ENCODE peak calls at places on chromosomes 6 and 20, in eight cellular contexts. F, L, K, J, C, H, B and D are unnamed samples.

GRCh38 chr6:137722749-137723272 is 144.2 kb upstream of the TNFAIP3 start:
- DNase-seq in F (no peak), L (no peak), K (no peak), J (no peak), C (no peak), H (no peak), B (no peak), D (no peak)

GRCh38 chr6:87287251-87287650 is 35.1 kb upstream of the SMIM8 start:
- DNase-seq in F (no peak), L (no peak), K (no peak), J (peak), C (no peak), H (no peak), B (no peak), D (no peak)

GRCh38 chr6:20916081-20916480 is 381.8 kb downstream of the CDKAL1 start:
- DNase-seq in F (no peak), L (no peak), K (no peak), J (no peak), C (no peak), H (no peak), B (no peak), D (no peak)

GRCh38 chr6:32113386-32114352 is 4.5 kb upstream of the TNXB start:
- DNase-seq in F (peak), L (peak), K (no peak), J (peak), C (peak), H (peak), B (no peak), D (peak)

GRCh38 chr6:5151955-5152401 is 66.8 kb downstream of the PPP1R3G start:
- DNase-seq in F (no peak), L (no peak), K (no peak), J (no peak), C (peak), H (no peak), B (no peak), D (no peak)

GRCh38 chr20:62143976-62144825 is 632 bp downstream of the SS18L1 start:
- DNase-seq in F (peak), L (peak), K (peak), J (peak), C (peak), H (peak), B (peak), D (no peak)

GRCh38 chr6:137724018-137724403 is 143.0 kb upstream of the TNFAIP3 start:
- DNase-seq in F (no peak), L (no peak), K (no peak), J (no peak), C (peak), H (peak), B (no peak), D (no peak)

GRCh38 chr6:103570431-103570830 is 1289.3 kb downstream of the HACE1 start:
- DNase-seq in F (no peak), L (no peak), K (no peak), J (no peak), C (no peak), H (no peak), B (no peak), D (no peak)

GRCh38 chr6:17719323-17720041 is 12.8 kb upstream of the NUP153 start:
- DNase-seq in F (no peak), L (no peak), K (no peak), J (no peak), C (no peak), H (no peak), B (no peak), D (no peak)

GRCh38 chr20:11047559-11047958 is 373.8 kb upstream of the JAG1 start:
- DNase-seq in F (no peak), L (no peak), K (no peak), J (no peak), C (no peak), H (no peak), B (no peak), D (no peak)

GRCh38 chr6:44022296-44022661 is 105.0 kb downstream of the MRPL14 start:
- DNase-seq in F (peak), L (no peak), K (no peak), J (no peak), C (no peak), H (no peak), B (no peak), D (no peak)

GRCh38 chr20:63580796-63581461 is 6.9 kb upstream of the HELZ2 start:
- DNase-seq in F (peak), L (peak), K (peak), J (peak), C (peak), H (peak), B (peak), D (no peak)

GRCh38 chr6:139965393-139965792 is 590.9 kb upstream of the CITED2 start:
- DNase-seq in F (no peak), L (no peak), K (no peak), J (peak), C (no peak), H (no peak), B (no peak), D (no peak)

GRCh38 chr6:153231048-153231635 is 100.1 kb upstream of the RGS17 start:
- DNase-seq in F (no peak), L (peak), K (peak), J (peak), C (peak), H (peak), B (no peak), D (no peak)

GRCh38 chr6:166572370-166573261 is 13.9 kb downstream of the RAMACL start:
- DNase-seq in F (no peak), L (peak), K (peak), J (peak), C (no peak), H (no peak), B (no peak), D (peak)

GRCh38 chr20:12570371-12570770 is 438.4 kb upstream of the SPTLC3 start:
- DNase-seq in F (no peak), L (no peak), K (peak), J (peak), C (peak), H (no peak), B (no peak), D (no peak)

GRCh38 chr20:63252157-63252780 is 2.0 kb downstream of the NKAIN4 start:
- DNase-seq in F (no peak), L (no peak), K (no peak), J (no peak), C (no peak), H (no peak), B (no peak), D (no peak)

GRCh38 chr20:53921443-53921973 is 148.9 kb downstream of the BCAS1 start:
- DNase-seq in F (no peak), L (no peak), K (no peak), J (no peak), C (no peak), H (no peak), B (no peak), D (peak)

GRCh38 chr6:152110878-152111820 is 303.7 kb downstream of the ESR1 start:
- DNase-seq in F (no peak), L (peak), K (no peak), J (no peak), C (no peak), H (peak), B (no peak), D (no peak)

GRCh38 chr6:17419189-17419575 is 25.8 kb downstream of the CAP2 start:
- DNase-seq in F (no peak), L (no peak), K (no peak), J (no peak), C (no peak), H (no peak), B (no peak), D (no peak)

GRCh38 chr20:454951-455350 is 7.4 kb downstream of the TBC1D20 start:
- DNase-seq in F (no peak), L (no peak), K (no peak), J (no peak), C (no peak), H (no peak), B (no peak), D (no peak)

GRCh38 chr20:40956926-40957760 is 71.5 kb upstream of the TOP1 start:
- DNase-seq in F (peak), L (no peak), K (no peak), J (no peak), C (no peak), H (no peak), B (no peak), D (no peak)

GRCh38 chr20:41264819-41265218 is 52.7 kb downstream of the ZHX3 start:
- DNase-seq in F (no peak), L (no peak), K (no peak), J (no peak), C (no peak), H (no peak), B (no peak), D (no peak)

GRCh38 chr20:37120497-37120896 is 24.7 kb upstream of the RBL1 start:
- DNase-seq in F (no peak), L (no peak), K (no peak), J (no peak), C (no peak), H (no peak), B (no peak), D (no peak)

GRCh38 chr20:44069203-44069931 is 117.6 kb downstream of the JPH2 start:
- DNase-seq in F (no peak), L (no peak), K (no peak), J (no peak), C (no peak), H (no peak), B (peak), D (peak)

GRCh38 chr6:138503881-138504680 is 4.8 kb upstream of the NHSL1 start:
- DNase-seq in F (no peak), L (no peak), K (no peak), J (no peak), C (peak), H (no peak), B (no peak), D (no peak)

GRCh38 chr6:131173680-131174079 is 38.4 kb downstream of the AKAP7 start:
- DNase-seq in F (no peak), L (no peak), K (no peak), J (peak), C (no peak), H (no peak), B (no peak), D (no peak)

GRCh38 chr6:54198134-54198533 is 86.9 kb downstream of the MLIP start:
- DNase-seq in F (no peak), L (no peak), K (no peak), J (no peak), C (no peak), H (no peak), B (no peak), D (no peak)

GRCh38 chr20:46057856-46058655 is 29.0 kb downstream of the SLC12A5 start:
- DNase-seq in F (peak), L (no peak), K (peak), J (peak), C (no peak), H (peak), B (no peak), D (peak)

GRCh38 chr20:24816431-24816830 is 132.6 kb upstream of the CST7 start:
- DNase-seq in F (no peak), L (no peak), K (no peak), J (no peak), C (no peak), H (no peak), B (no peak), D (no peak)

GRCh38 chr6:168822376-168822775 is 381.4 kb downstream of the SMOC2 start:
- DNase-seq in F (no peak), L (no peak), K (no peak), J (no peak), C (no peak), H (no peak), B (no peak), D (no peak)

GRCh38 chr6:111591901-111592461 is 13.7 kb downstream of the TRAF3IP2 start:
- DNase-seq in F (no peak), L (no peak), K (no peak), J (no peak), C (no peak), H (no peak), B (no peak), D (no peak)

GRCh38 chr6:105109955-105110650 is 69.7 kb downstream of the POPDC3 start:
- DNase-seq in F (no peak), L (no peak), K (no peak), J (no peak), C (no peak), H (no peak), B (no peak), D (no peak)

DNA sequence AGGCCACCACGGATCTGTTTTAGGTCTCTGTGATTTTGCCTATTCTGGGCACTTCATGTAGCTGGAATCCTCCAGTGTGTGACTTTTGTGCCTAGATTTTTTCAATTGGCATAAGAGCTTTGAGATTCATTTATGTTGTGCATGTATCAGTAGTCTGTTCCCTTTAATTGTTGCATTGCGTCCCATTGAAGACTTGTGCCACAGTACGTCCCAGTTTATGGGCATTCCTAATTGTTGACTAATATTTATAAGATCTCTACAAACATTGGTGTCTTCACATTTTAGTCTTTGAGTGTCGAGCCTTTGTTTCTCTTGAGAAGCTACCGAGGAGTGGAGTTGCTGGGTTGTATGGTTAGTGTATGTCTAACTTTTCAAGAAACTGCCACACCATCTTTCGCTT is 704 bp upstream of the FAM210B start:
- DNase-seq in F (no peak), L (no peak), K (no peak), J (no peak), C (peak), H (no peak), B (no peak), D (no peak)
- H3K27ac ChIP-seq in F (peak), L (no peak), K (no peak), J (no peak), C (no peak), H (no peak), B (no peak), D (no peak)

GRCh38 chr6:35014786-35015185 is 125.7 kb downstream of the ANKS1A start:
- DNase-seq in F (no peak), L (no peak), K (no peak), J (no peak), C (no peak), H (no peak), B (no peak), D (no peak)

GRCh38 chr6:35014341-35014740 is 125.3 kb downstream of the ANKS1A start:
- DNase-seq in F (no peak), L (no peak), K (no peak), J (no peak), C (no peak), H (no peak), B (no peak), D (no peak)

GRCh38 chr6:35008858-35009257 is 119.8 kb downstream of the ANKS1A start:
- DNase-seq in F (no peak), L (no peak), K (no peak), J (no peak), C (no peak), H (no peak), B (no peak), D (no peak)

GRCh38 chr6:35013701-35014100 is 124.6 kb downstream of the ANKS1A start:
- DNase-seq in F (no peak), L (no peak), K (no peak), J (no peak), C (no peak), H (no peak), B (no peak), D (no peak)

DNA sequence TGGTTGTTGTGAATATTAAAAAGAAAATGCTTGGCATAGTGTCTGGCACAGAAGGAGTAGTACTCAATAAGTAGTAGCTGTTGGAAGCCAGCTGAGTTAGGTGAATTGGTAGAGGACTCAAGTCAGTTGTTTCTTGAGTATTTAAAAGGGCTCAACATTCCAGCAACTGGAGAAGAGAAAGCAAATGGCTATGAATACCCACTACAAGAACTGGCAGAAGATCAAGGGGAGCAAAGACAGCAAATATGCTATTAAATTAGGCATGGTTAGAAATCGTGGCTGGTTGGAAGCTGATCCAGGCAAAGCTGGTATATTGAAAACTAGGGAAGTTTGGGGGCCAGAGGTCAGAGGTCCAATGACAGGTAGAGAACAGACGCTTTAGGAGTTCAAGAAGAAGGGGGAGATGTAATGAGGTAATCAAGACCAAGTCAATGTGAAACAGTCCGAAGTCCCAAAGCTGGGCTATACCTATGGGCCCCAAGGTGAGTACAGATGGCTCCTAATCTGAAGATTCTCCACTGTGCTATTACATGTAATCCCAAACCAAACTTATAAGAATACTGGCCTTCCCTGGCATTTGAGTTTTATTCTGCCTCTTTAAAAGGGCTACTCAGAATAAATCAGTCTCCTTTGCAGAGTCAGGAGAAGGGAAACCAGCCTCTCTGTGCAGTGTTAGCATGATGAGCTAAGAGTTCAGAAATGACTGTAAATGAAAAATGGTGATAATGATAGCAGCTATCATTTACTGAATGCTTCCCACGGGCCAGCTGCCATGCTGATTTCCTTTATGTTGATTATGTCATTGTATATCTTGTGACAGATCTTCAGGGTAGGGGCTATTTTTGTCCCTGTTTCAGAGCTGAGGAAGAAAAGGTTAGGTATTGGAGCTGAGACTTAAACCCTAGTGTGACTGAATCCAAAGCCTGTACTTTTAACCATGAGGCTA is 122.3 kb downstream of the ANKS1A start:
- DNase-seq in F (no peak), L (no peak), K (no peak), J (no peak), C (no peak), H (no peak), B (no peak), D (no peak)
- H3K4me3 ChIP-seq in F (no peak), L (no peak), K (no peak), J (no peak), C (no peak), H (no peak), B (no peak), D (no peak)

GRCh38 chr6:142819603-142820335 is 125.2 kb downstream of the HIVEP2 start:
- DNase-seq in F (no peak), L (no peak), K (no peak), J (no peak), C (no peak), H (no peak), B (no peak), D (no peak)
- H3K27ac ChIP-seq in F (peak), L (peak), K (no peak), J (no peak), C (no peak), H (peak), B (peak), D (peak)

GRCh38 chr6:14968056-14968643 is 277.7 kb upstream of the JARID2 start:
- DNase-seq in F (no peak), L (no peak), K (no peak), J (no peak), C (no peak), H (no peak), B (no peak), D (no peak)
- H3K4me3 ChIP-seq in F (no peak), L (no peak), K (no peak), J (no peak), C (no peak), H (no peak), B (no peak), D (no peak)

GRCh38 chr6:34248727-34249468 is at the start of gene SMIM29:
- DNase-seq in F (peak), L (peak), K (peak), J (peak), C (peak), H (peak), B (peak), D (peak)

GRCh38 chr6:34248198-34248726 is 544 bp downstream of the SMIM29 start:
- DNase-seq in F (peak), L (peak), K (no peak), J (peak), C (peak), H (peak), B (peak), D (peak)

GRCh38 chr6:34246563-34247391 is 2.0 kb downstream of the SMIM29 start:
- DNase-seq in F (peak), L (no peak), K (peak), J (peak), C (peak), H (no peak), B (peak), D (no peak)

GRCh38 chr6:34246249-34246562 is 2.6 kb downstream of the SMIM29 start:
- DNase-seq in F (no peak), L (no peak), K (no peak), J (no peak), C (no peak), H (no peak), B (no peak), D (no peak)

GRCh38 chr6:34247481-34248197 is 1.2 kb downstream of the SMIM29 start:
- DNase-seq in F (peak), L (no peak), K (no peak), J (no peak), C (no peak), H (no peak), B (no peak), D (no peak)
- H3K27ac ChIP-seq in F (peak), L (peak), K (no peak), J (no peak), C (peak), H (no peak), B (peak), D (peak)

GRCh38 chr6:169960891-169961611 is 209.6 kb downstream of the ERMARD start:
- DNase-seq in F (peak), L (no peak), K (no peak), J (no peak), C (no peak), H (no peak), B (no peak), D (peak)
- H3K4me3 ChIP-seq in F (no peak), L (no peak), K (no peak), J (no peak), C (no peak), H (no peak), B (no peak), D (no peak)

GRCh38 chr6:135424385-135424784 is 73.2 kb downstream of the AHI1 start:
- DNase-seq in F (no peak), L (no peak), K (no peak), J (no peak), C (no peak), H (no peak), B (no peak), D (no peak)
- H3K27ac ChIP-seq in F (no peak), L (no peak), K (no peak), J (no peak), C (no peak), H (no peak), B (no peak), D (no peak)

DNA sequence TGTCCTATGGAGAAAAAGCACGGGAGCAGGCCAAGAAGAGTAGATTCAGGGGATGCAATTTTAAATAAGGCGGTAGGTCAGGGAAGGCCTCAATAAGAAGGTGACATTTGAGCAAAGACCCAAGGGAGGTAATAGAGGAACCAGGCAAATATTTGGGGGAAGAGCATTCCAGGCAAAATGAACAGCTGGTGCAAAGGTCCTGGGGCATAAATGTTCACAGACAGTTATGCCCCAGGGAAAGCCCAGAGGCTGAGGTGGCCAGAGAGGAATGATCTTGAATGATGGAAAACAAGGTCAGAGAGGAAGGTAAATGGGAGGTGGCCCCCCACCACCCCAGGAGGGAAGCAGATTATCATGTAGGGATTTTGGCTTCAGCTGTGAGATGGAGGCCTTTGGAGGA is 47.4 kb upstream of the SIRPA start:
- DNase-seq in F (no peak), L (no peak), K (no peak), J (no peak), C (no peak), H (no peak), B (no peak), D (no peak)
- H3K4me3 ChIP-seq in F (no peak), L (no peak), K (no peak), J (no peak), C (no peak), H (no peak), B (no peak), D (no peak)

DNA sequence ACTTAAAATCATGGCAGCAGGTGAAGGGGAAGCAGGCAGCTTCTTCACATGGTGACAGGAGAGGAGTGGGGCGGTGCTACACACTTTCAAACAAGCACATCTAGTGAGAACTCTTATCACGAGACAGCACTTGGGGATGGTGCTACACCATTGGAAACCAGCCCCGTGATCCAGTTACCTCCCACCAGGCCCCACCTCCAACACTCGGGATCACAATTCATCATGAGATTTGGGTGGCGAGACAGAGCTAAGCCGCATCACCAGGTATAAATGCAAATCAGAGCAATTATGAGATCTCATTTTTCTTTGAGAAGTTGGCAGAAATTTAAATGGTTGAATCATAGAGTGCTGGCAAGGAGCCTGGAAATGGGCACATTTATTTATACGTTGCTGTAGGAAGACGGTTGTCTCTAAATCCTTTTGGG is 31.4 kb downstream of the IGF2R start:
- DNase-seq in F (no peak), L (no peak), K (no peak), J (no peak), C (no peak), H (no peak), B (no peak), D (no peak)
- H3K27ac ChIP-seq in F (no peak), L (no peak), K (no peak), J (no peak), C (no peak), H (no peak), B (no peak), D (no peak)